ENCODE peak calls at places on chromosomes 3 and 15, in six cellular contexts. F, Z, O, C, P and S are unnamed samples.
A peak's percentile ranks its signal among the peaks of the same experiment; 100 is the strongest.

GRCh38 chr15:48202068-48202467 is 4.0 kb upstream of the SLC12A1 start:
- DNase-seq in F (no peak), Z (no peak), O (no peak), C (no peak), P (no peak), S (no peak)

GRCh38 chr3:59264366-59264765 is 214.5 kb upstream of the CFAP20DC start:
- DNase-seq in F (no peak), Z (no peak), O (no peak), C (no peak), P (no peak), S (no peak)

GRCh38 chr3:179961081-179962078 is 75.4 kb downstream of the PEX5L start:
- DNase-seq in F (no peak), Z (no peak), O (no peak), C (no peak), P (no peak), S (no peak)

GRCh38 chr3:46372492-46373359 is 2.0 kb downstream of the CCR5 start:
- DNase-seq in F (no peak), Z (no peak), O (no peak), C (peak; percentile 30), P (peak; percentile 29), S (peak; percentile 29)

GRCh38 chr3:23875326-23875725 is 41.5 kb downstream of the NKIRAS1 start:
- DNase-seq in F (no peak), Z (no peak), O (no peak), C (no peak), P (no peak), S (no peak)

GRCh38 chr3:194879991-194880939 is 194.6 kb downstream of the FAM43A start:
- DNase-seq in F (peak; percentile 70), Z (peak; percentile 28), O (no peak), C (no peak), P (peak; percentile 47), S (no peak)

GRCh38 chr3:56410576-56410975 is 57.7 kb downstream of the ERC2 start:
- DNase-seq in F (no peak), Z (no peak), O (no peak), C (no peak), P (no peak), S (no peak)

GRCh38 chr3:183764854-183765731 is 60.3 kb downstream of the MAP6D1 start:
- DNase-seq in F (peak; percentile 95), Z (no peak), O (no peak), C (no peak), P (peak; percentile 77), S (peak; percentile 91)

GRCh38 chr3:174002543-174002942 is 605.0 kb downstream of the NLGN1 start:
- DNase-seq in F (no peak), Z (no peak), O (no peak), C (no peak), P (no peak), S (no peak)

GRCh38 chr3:59611649-59612431 is 562.0 kb upstream of the CFAP20DC start:
- DNase-seq in F (peak; percentile 53), Z (no peak), O (no peak), C (no peak), P (no peak), S (no peak)

GRCh38 chr3:138941259-138941885 is 5.6 kb downstream of the FOXL2 start:
- DNase-seq in F (peak; percentile 32), Z (peak; percentile 81), O (peak; percentile 59), C (peak; percentile 79), P (peak; percentile 33), S (peak; percentile 43)

GRCh38 chr3:81302045-81302444 is 459.4 kb downstream of the GBE1 start:
- DNase-seq in F (peak; percentile 50), Z (peak; percentile 31), O (peak; percentile 24), C (peak; percentile 58), P (peak; percentile 48), S (peak; percentile 41)

GRCh38 chr15:43105077-43105769 is 615 bp downstream of the UBR1 start:
- DNase-seq in F (peak; percentile 12), Z (no peak), O (no peak), C (peak; percentile 8), P (peak; percentile 5), S (no peak)

GRCh38 chr3:112097378-112097777 is 11.2 kb downstream of the C3orf52 start:
- DNase-seq in F (peak; percentile 99), Z (no peak), O (no peak), C (no peak), P (peak; percentile 100), S (peak; percentile 99)

GRCh38 chr15:73364070-73364469 is 4.7 kb downstream of the HCN4 start:
- DNase-seq in F (no peak), Z (no peak), O (no peak), C (no peak), P (no peak), S (no peak)

GRCh38 chr15:79769081-79769481 is 127.7 kb downstream of the MTHFS start:
- DNase-seq in F (no peak), Z (no peak), O (no peak), C (no peak), P (no peak), S (no peak)

GRCh38 chr3:66456711-66457173 is 44.1 kb downstream of the LRIG1 start:
- DNase-seq in F (peak; percentile 55), Z (no peak), O (no peak), C (no peak), P (no peak), S (no peak)

GRCh38 chr3:151085889-151086483 is 522 bp downstream of the MED12L start:
- DNase-seq in F (peak; percentile 30), Z (peak; percentile 58), O (peak; percentile 57), C (peak; percentile 77), P (no peak), S (peak; percentile 31)

GRCh38 chr3:103167850-103168249 is 733.0 kb downstream of the ZPLD1 start:
- DNase-seq in F (no peak), Z (no peak), O (no peak), C (no peak), P (no peak), S (no peak)

GRCh38 chr15:78092111-78093041 is at the start of gene SH2D7:
- DNase-seq in F (peak; percentile 27), Z (no peak), O (no peak), C (no peak), P (no peak), S (peak; percentile 32)

GRCh38 chr3:146196789-146197188 is 35.8 kb upstream of the PLOD2 start:
- DNase-seq in F (no peak), Z (no peak), O (no peak), C (no peak), P (no peak), S (no peak)

GRCh38 chr3:168544097-168544957 is 448.6 kb upstream of the GOLIM4 start:
- DNase-seq in F (peak; percentile 2), Z (no peak), O (no peak), C (peak; percentile 23), P (peak; percentile 6), S (no peak)

GRCh38 chr15:72835289-72835890 is 51.8 kb upstream of the ADPGK start:
- DNase-seq in F (no peak), Z (peak; percentile 67), O (peak; percentile 8), C (peak; percentile 60), P (no peak), S (no peak)

DNA sequence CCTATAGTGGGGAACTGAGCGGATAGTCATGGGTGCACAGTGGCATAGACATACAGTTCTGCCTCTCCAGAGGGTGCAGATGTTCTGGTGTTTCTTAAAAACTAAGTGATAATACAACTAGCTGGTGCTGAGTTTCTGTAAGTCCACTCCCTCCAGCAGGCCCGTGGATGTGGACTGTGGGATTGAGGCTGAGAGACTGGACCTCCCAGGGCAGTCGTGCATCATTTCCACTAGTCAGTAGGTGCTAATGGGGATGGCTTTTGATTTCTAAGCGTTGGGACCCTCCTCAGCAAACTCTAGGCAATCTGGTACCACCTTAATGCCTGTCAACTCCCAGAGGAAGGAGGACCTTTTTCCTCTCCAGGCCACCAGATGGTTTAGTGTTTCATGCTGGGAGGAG is 27.3 kb upstream of the TIMP4 start:
- DNase-seq in F (no peak), Z (no peak), O (no peak), C (no peak), P (no peak), S (no peak)
- H3K4me2 ChIP-seq in F (no peak overlapping the region), Z (no peak overlapping the region), O (no peak overlapping the region), C (no peak overlapping the region), P (no peak overlapping the region), S (no peak overlapping the region)

GRCh38 chr15:44775923-44776322 is 39.6 kb downstream of the TRIM69 start:
- DNase-seq in F (no peak), Z (no peak), O (no peak), C (no peak), P (no peak), S (peak; percentile 13)
- H3K4me2 ChIP-seq in F (no peak overlapping the region), Z (no peak overlapping the region), O (no peak overlapping the region), C (no peak overlapping the region), P (no peak overlapping the region), S (no peak overlapping the region)

GRCh38 chr3:177578488-177578887 is 381.2 kb upstream of the TBL1XR1 start:
- DNase-seq in F (no peak), Z (no peak), O (no peak), C (no peak), P (no peak), S (no peak)
- H3K4me2 ChIP-seq in F (no peak overlapping the region), Z (no peak overlapping the region), O (no peak overlapping the region), C (no peak overlapping the region), P (no peak overlapping the region), S (no peak overlapping the region)

DNA sequence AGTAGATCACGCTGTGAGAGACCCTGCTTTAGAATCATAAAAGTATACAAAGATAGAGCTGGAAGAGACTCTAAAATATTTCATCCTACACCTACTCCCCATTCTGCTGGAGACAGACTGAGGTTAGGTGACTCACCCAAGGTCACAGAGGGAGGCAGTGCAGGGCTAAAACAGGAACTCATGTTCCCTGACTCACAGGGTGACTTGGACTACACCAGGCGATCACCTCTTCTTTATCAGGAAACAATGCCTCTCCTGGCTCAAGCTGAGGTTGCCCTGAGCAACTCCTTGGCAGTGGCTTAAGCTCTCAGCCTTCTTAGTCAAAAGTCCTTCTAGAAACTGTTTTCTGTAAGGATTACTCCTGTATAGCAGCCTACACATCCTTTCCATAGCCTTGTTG is 26.4 kb upstream of the TNFAIP8L3 start:
- DNase-seq in F (peak; percentile 99), Z (no peak), O (no peak), C (peak; percentile 15), P (peak; percentile 98), S (peak; percentile 80)
- H3K4me2 ChIP-seq in F (no peak overlapping the region), Z (no peak overlapping the region), O (no peak overlapping the region), C (no peak overlapping the region), P (no peak overlapping the region), S (no peak overlapping the region)

DNA sequence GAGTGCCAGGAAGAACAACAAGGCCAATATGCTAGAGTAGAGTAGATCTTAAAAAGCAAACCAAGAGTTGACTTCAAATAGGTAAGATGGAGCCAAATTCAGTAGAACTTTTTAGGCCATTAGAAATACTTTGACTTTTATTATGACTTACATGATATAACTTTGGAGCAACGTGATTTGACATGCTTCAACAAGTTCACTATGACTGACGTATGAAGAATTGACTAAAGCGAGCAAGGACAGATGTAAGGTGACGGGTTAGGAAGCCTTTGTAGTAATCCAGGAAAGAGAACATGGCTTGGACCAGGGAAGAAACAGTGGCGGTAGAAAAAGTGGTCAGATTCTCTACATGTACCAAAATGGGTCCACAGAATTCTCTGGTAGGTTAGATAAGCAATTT is 4.9 kb upstream of the ZNF385D start:
- DNase-seq in F (no peak), Z (no peak), O (no peak), C (no peak), P (no peak), S (no peak)
- H3K4me2 ChIP-seq in F (no peak overlapping the region), Z (no peak overlapping the region), O (no peak overlapping the region), C (no peak overlapping the region), P (no peak overlapping the region), S (no peak overlapping the region)